ENCODE peak calls at places on chromosomes 6 and 20, in six cellular contexts. D, Z, I, R, J and B are unnamed samples.

GRCh38 chr6:80143312-80143960 is 37.0 kb downstream of the BCKDHB start:
- DNase-seq in Z (peak), D (peak), I (no peak), J (no peak), R (no peak), B (peak)

GRCh38 chr6:102619585-102619984 is 1226.1 kb downstream of the GRIK2 start:
- DNase-seq in D (peak), R (no peak), J (no peak), Z (peak), I (peak), B (peak)

GRCh38 chr6:224350-224749 is 67.9 kb upstream of the DUSP22 start:
- DNase-seq in J (peak), I (no peak), D (no peak), Z (no peak), R (no peak), B (no peak)

GRCh38 chr6:43202451-43202850 is 20.5 kb downstream of the CUL9 start:
- DNase-seq in R (no peak), D (no peak), Z (no peak), I (no peak), J (no peak), B (no peak)

GRCh38 chr6:10415593-10416480 is 963 bp upstream of the TFAP2A start:
- DNase-seq in R (no peak), D (no peak), I (no peak), Z (peak), J (no peak), B (no peak)

GRCh38 chr6:15922510-15923307 is 206.2 kb upstream of the MYLIP start:
- DNase-seq in R (no peak), I (peak), Z (no peak), J (no peak), D (peak), B (peak)

GRCh38 chr6:2307794-2308193 is 62.4 kb upstream of the GMDS start:
- DNase-seq in Z (no peak), I (no peak), J (no peak), D (no peak), R (no peak), B (no peak)

GRCh38 chr6:136552054-136552453 is 1.8 kb upstream of the MAP7 start:
- DNase-seq in Z (no peak), R (no peak), J (no peak), D (no peak), I (no peak), B (no peak)

GRCh38 chr6:75300206-75300605 is 15.6 kb upstream of the TMEM30A start:
- DNase-seq in I (no peak), J (no peak), Z (no peak), D (no peak), R (no peak), B (peak)

GRCh38 chr6:167906899-167907298 is 80.2 kb downstream of the AFDN start:
- DNase-seq in R (no peak), J (peak), Z (no peak), I (no peak), D (peak), B (no peak)

GRCh38 chr20:43444107-43444506 is 13.6 kb upstream of the SRSF6 start:
- DNase-seq in Z (no peak), J (no peak), I (no peak), R (no peak), D (no peak), B (no peak)

GRCh38 chr20:43440531-43440930 is 17.2 kb upstream of the SRSF6 start:
- DNase-seq in J (no peak), R (no peak), Z (no peak), I (no peak), D (no peak), B (no peak)

GRCh38 chr20:43438578-43439316 is 18.9 kb upstream of the SRSF6 start:
- DNase-seq in Z (no peak), D (no peak), R (no peak), J (peak), I (no peak), B (no peak)

GRCh38 chr20:43446361-43446879 is 11.3 kb upstream of the SRSF6 start:
- DNase-seq in Z (peak), D (no peak), I (no peak), R (no peak), J (no peak), B (no peak)

GRCh38 chr20:43442310-43442880 is 15.3 kb upstream of the SRSF6 start:
- DNase-seq in Z (peak), J (peak), R (no peak), I (peak), D (no peak), B (no peak)
- TF ChIP-seq CTCF in Z (peak), J (peak), R (no peak), I (peak), D (peak), B (peak)

GRCh38 chr20:43576108-43576507 is 14.6 kb upstream of the IFT52 start:
- DNase-seq in Z (no peak), J (no peak), I (no peak), R (no peak), D (no peak), B (peak)

GRCh38 chr20:43571310-43571709 is 12.5 kb downstream of the SGK2 start:
- DNase-seq in I (no peak), D (no peak), J (no peak), Z (no peak), R (no peak), B (no peak)

GRCh38 chr20:43570496-43570895 is 11.7 kb downstream of the SGK2 start:
- DNase-seq in J (no peak), Z (no peak), I (no peak), D (no peak), R (no peak), B (no peak)

GRCh38 chr20:43571771-43572170 is 12.9 kb downstream of the SGK2 start:
- DNase-seq in I (no peak), R (no peak), J (no peak), D (no peak), Z (no peak), B (no peak)

GRCh38 chr20:43572891-43573290 is 14.1 kb downstream of the SGK2 start:
- DNase-seq in J (no peak), R (no peak), D (no peak), Z (no peak), I (no peak), B (no peak)
- H3K4me3 ChIP-seq in J (no peak), R (no peak), D (no peak), Z (no peak), I (no peak), B (no peak)

GRCh38 chr20:54981181-54981580 is 505.8 kb downstream of the DOK5 start:
- DNase-seq in D (no peak), I (no peak), Z (no peak), J (no peak), R (no peak), B (no peak)

GRCh38 chr20:54985100-54985499 is 509.7 kb downstream of the DOK5 start:
- DNase-seq in D (no peak), Z (no peak), I (no peak), J (no peak), R (no peak), B (no peak)

GRCh38 chr20:54984104-54984448 is 508.7 kb downstream of the DOK5 start:
- DNase-seq in J (no peak), D (no peak), R (no peak), I (no peak), Z (no peak), B (no peak)

DNA sequence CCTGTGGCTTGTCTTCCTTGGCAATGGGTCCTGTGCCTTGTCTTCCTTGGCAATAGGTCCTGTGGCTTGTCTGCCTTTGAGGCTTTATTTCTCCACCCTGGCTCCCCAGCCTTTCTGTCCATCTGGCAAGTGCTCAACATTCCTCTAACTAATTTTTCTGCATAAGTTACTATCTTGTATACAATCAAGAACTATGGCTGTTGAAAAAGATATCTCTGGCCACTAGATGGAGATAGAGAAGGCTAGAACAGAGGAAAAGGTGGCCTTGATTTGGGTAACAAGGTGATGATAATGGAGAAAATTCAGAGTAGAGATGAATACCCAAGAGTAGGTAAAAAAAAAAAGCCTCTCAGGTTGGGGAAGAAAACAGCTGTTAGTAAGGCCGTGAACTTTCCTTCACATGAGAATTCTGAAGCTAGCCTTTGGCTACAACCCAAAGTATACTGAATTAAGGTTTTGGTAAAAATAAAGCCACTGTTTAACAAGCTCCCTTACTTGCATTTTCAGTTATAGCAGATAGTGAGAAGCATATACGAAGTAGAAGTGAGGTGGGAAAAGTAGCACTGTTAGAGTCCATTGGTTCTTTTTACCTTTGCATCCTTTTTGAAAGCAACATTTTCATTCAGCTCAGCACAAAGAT is 505.0 kb downstream of the DOK5 start:
- DNase-seq in J (no peak), D (no peak), Z (peak), R (no peak), I (no peak), B (no peak)
- TF ChIP-seq CTCF in J (peak), D (no peak), Z (peak), R (peak), I (peak), B (no peak)

GRCh38 chr20:57395111-57395959 is 4.1 kb downstream of the RBM38 start:
- DNase-seq in Z (peak), R (no peak), J (peak), D (no peak), I (no peak), B (no peak)

GRCh38 chr20:57397693-57398108 is 6.5 kb downstream of the RBM38 start:
- DNase-seq in J (no peak), D (no peak), R (no peak), Z (no peak), I (no peak), B (no peak)

GRCh38 chr20:57396638-57397003 is 5.4 kb downstream of the RBM38 start:
- DNase-seq in R (no peak), I (no peak), D (no peak), J (no peak), Z (no peak), B (no peak)

GRCh38 chr20:57397004-57397692 is 6.0 kb downstream of the RBM38 start:
- DNase-seq in D (no peak), I (no peak), J (no peak), Z (no peak), R (no peak), B (no peak)

GRCh38 chr20:57396212-57396611 is 5.0 kb downstream of the RBM38 start:
- DNase-seq in D (no peak), I (no peak), R (no peak), Z (no peak), J (no peak), B (no peak)
- H3K4me3 ChIP-seq in D (no peak), I (no peak), R (no peak), Z (no peak), J (no peak), B (no peak)

GRCh38 chr20:46546936-46547335 is 3.5 kb downstream of the OCSTAMP start:
- DNase-seq in I (no peak), Z (no peak), R (no peak), J (no peak), D (no peak), B (no peak)
- TF ChIP-seq CTCF in I (no peak), Z (no peak), R (no peak), J (no peak), D (no peak), B (no peak)

GRCh38 chr6:158796353-158796752 is 22.8 kb downstream of the EZR start:
- DNase-seq in J (peak), R (no peak), I (no peak), Z (no peak), D (no peak), B (no peak)

GRCh38 chr6:158799051-158799792 is 19.9 kb downstream of the EZR start:
- DNase-seq in J (peak), I (peak), R (no peak), D (peak), Z (no peak), B (peak)

GRCh38 chr6:158797331-158798202 is 21.6 kb downstream of the EZR start:
- DNase-seq in I (no peak), Z (peak), D (peak), J (peak), R (no peak), B (peak)

GRCh38 chr6:158795516-158795915 is 23.7 kb downstream of the EZR start:
- DNase-seq in Z (no peak), I (no peak), J (no peak), D (no peak), R (no peak), B (no peak)

DNA sequence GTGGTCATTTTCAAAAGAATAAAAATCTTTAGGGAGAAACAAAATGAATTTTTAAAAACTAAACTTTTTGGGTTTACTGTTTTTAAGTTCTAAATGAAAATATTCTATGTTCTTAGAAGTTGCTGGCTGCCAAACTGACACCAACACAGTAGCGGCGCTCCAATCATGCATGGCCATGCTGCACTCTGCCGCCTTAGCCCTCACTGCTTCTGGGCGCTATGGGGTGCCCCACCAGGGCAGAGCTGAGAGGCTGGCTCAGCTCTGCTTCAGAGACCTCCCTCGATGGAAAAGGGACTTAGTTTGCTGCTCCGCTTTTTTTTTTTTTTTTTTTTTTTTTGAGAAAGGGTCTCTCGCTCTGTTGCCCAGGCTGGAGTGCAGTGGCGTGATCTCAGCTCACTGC is 20.9 kb downstream of the EZR start:
- DNase-seq in J (peak), I (no peak), R (no peak), Z (no peak), D (no peak), B (no peak)
- H3K4me3 ChIP-seq in J (no peak), I (no peak), R (no peak), Z (no peak), D (no peak), B (no peak)

GRCh38 chr20:44095831-44096230 is 91.2 kb downstream of the JPH2 start:
- DNase-seq in Z (no peak), D (no peak), J (no peak), R (no peak), I (no peak), B (no peak)

GRCh38 chr20:44091026-44091425 is 96.0 kb downstream of the JPH2 start:
- DNase-seq in J (no peak), I (no peak), Z (no peak), D (no peak), R (no peak), B (peak)

GRCh38 chr20:44089987-44090674 is 96.9 kb downstream of the JPH2 start:
- DNase-seq in I (peak), R (peak), J (no peak), Z (peak), D (peak), B (peak)

GRCh38 chr20:44093249-44093582 is 93.8 kb downstream of the JPH2 start:
- DNase-seq in Z (no peak), R (no peak), D (no peak), J (no peak), I (no peak), B (no peak)

DNA sequence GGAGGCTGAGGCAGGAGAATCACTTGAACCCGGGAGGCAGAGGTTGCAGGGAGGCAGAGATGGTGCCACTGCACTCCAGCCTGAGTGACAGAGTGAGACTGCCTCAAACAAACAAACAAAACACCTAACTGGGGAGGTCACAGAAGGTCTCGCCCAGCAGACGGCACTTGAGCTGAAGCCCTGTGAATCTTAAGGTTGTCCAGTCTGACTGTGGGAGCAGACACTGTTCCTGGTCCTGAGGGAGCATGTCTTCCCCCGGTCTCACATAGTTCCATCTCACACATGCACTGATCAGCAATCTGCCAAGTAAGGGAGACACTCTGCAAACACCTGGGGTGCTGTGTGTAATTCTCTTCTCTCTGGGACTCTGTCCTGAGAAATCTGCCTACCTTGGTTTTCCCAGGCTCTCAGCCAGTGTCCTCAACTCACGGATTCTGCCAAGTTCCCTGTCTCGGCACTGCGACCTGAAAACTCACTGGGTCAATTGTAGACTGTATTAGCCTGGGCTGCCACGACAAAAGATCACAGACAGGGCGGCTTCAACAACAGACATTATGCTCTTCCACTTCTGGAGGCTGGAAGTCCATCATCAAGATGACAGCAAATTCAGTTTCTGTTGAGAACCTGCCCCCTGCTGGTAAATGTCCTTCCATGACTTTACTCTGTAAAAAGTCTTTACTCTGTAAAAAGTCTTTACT is 94.3 kb downstream of the JPH2 start:
- DNase-seq in R (no peak), I (peak), J (peak), Z (peak), D (peak), B (peak)
- TF ChIP-seq CTCF in R (peak), I (peak), J (peak), Z (peak), D (peak), B (peak)

GRCh38 chr20:47727909-47728361 is 57.3 kb downstream of the SULF2 start:
- DNase-seq in R (no peak), I (no peak), J (no peak), D (no peak), Z (no peak), B (no peak)
- H3K4me3 ChIP-seq in R (peak), I (no peak), J (no peak), D (no peak), Z (no peak), B (no peak)